ENCODE peak calls at places on chromosome 19, in four cellular contexts. I, H, F and N are unnamed samples.

GRCh38 chr19:40962460-40962961 is 28.6 kb upstream of the CYP2B6 start:
- DNase-seq in H (no peak), I (no peak), F (no peak), N (no peak)

GRCh38 chr19:51687791-51688664 is 5.1 kb upstream of the SPACA6 start:
- DNase-seq in H (no peak), I (no peak), F (peak), N (no peak)

GRCh38 chr19:47729799-47730520 is 15.4 kb upstream of the NOP53 start:
- DNase-seq in H (peak), I (peak), F (no peak), N (no peak)

GRCh38 chr19:56918682-56919307 is 78.3 kb upstream of the PEG3 start:
- DNase-seq in H (no peak), F (no peak), I (no peak), N (no peak)

GRCh38 chr19:28971011-28971410 is 241.9 kb downstream of the UQCRFS1 start:
- DNase-seq in F (no peak), I (no peak), H (no peak), N (no peak)

GRCh38 chr19:10752237-10752912 is 34.5 kb downstream of the DNM2 start:
- DNase-seq in H (no peak), F (no peak), I (no peak), N (no peak)

GRCh38 chr19:48424694-48425219 is 21.0 kb upstream of the GRWD1 start:
- DNase-seq in I (no peak), F (no peak), H (no peak), N (no peak)

GRCh38 chr19:29121684-29122083 is 91.3 kb downstream of the UQCRFS1 start:
- DNase-seq in I (no peak), F (no peak), H (peak), N (no peak)

GRCh38 chr19:35429698-35430097 is 18.4 kb upstream of the FFAR2 start:
- DNase-seq in I (no peak), F (no peak), H (no peak), N (no peak)

GRCh38 chr19:23281663-23282276 is 31.6 kb upstream of the ZNF724 start:
- DNase-seq in I (no peak), F (no peak), H (no peak), N (no peak)

GRCh38 chr19:56350416-56351045 is 35.9 kb upstream of the ZSCAN5A start:
- DNase-seq in F (peak), I (peak), H (peak), N (peak)